ENCODE peak calls at places on chromosome 11, in five cellular contexts. C is A549, E is PC-9, G is heart left ventricle, Q is body of pancreas. P is an unnamed sample. For H3K4me1, the result is how much of the 10 kb centered on the place peaks cover.

GRCh38 chr11:1310772-1311468 is 1.5 kb upstream of the TOLLIP start:
- DNase-seq in C (no peak), E (no peak), G (no peak), Q (no peak), P (no peak)

GRCh38 chr11:1289211-1289935 is 20.1 kb downstream of the TOLLIP start:
- DNase-seq in C (no peak), E (no peak), G (peak), Q (no peak), P (no peak)

GRCh38 chr11:111762981-111763643 is 3.1 kb downstream of the PPP2R1B start:
- DNase-seq in C (no peak), E (no peak), G (no peak), Q (no peak), P (no peak)

GRCh38 chr11:69609351-69609750 is 31.6 kb upstream of the CCND1 start:
- DNase-seq in C (no peak), E (no peak), G (no peak), Q (no peak), P (no peak)

GRCh38 chr11:34302046-34302921 is 55.5 kb downstream of the ABTB2 start:
- DNase-seq in C (no peak), E (peak), G (no peak), Q (no peak), P (peak)

GRCh38 chr11:64582885-64583284 is 8.1 kb upstream of the SLC22A12 start:
- DNase-seq in C (no peak), E (no peak), G (no peak), Q (no peak), P (no peak)

GRCh38 chr11:122711362-122711761 is 55.8 kb downstream of the UBASH3B start:
- DNase-seq in C (no peak), E (no peak), G (no peak), Q (no peak), P (no peak)

GRCh38 chr11:13465909-13466371 is 2.9 kb upstream of the BTBD10 start:
- DNase-seq in C (peak), E (peak), G (no peak), Q (no peak), P (no peak)

GRCh38 chr11:114883472-114883871 is 205.1 kb downstream of the NXPE2 start:
- DNase-seq in C (no peak), E (no peak), G (peak), Q (no peak), P (peak)

GRCh38 chr11:108117746-108118371 is 3.5 kb upstream of the ACAT1 start:
- DNase-seq in C (peak), E (peak), G (no peak), Q (no peak), P (no peak)

GRCh38 chr11:82523141-82523540 is 210.5 kb downstream of the FAM181B start:
- DNase-seq in C (no peak), E (no peak), G (no peak), Q (no peak), P (no peak)

GRCh38 chr11:102625163-102625562 is at the start of gene MMP20:
- DNase-seq in C (no peak), E (no peak), G (no peak), Q (no peak), P (no peak)

GRCh38 chr11:72598901-72599300 is 75.3 kb downstream of the PDE2A start:
- DNase-seq in C (peak), E (no peak), G (peak), Q (peak), P (no peak)

GRCh38 chr11:128894685-128895084 is 3.5 kb downstream of the KCNJ5 start:
- DNase-seq in C (no peak), E (no peak), G (peak), Q (peak), P (peak)

GRCh38 chr11:100928426-100928825 is 201.2 kb downstream of the PGR start:
- DNase-seq in C (no peak), E (peak), G (no peak), Q (no peak), P (no peak)

GRCh38 chr11:119218141-119218878 is 12.2 kb downstream of the CBL start:
- DNase-seq in C (peak), E (peak), G (no peak), Q (no peak), P (no peak)

GRCh38 chr11:73949246-73949645 is 1.6 kb upstream of the DNAJB13 start:
- DNase-seq in C (no peak), E (peak), G (no peak), Q (no peak), P (no peak)

GRCh38 chr11:96061730-96062524 is 138.0 kb upstream of the MTMR2 start:
- DNase-seq in C (no peak), E (peak), G (no peak), Q (no peak), P (no peak)

GRCh38 chr11:13038366-13038765 is 29.2 kb downstream of the RASSF10 start:
- DNase-seq in C (no peak), E (no peak), G (no peak), Q (no peak), P (no peak)

GRCh38 chr11:118109231-118109630 is 22.5 kb upstream of the SMIM35 start:
- DNase-seq in C (no peak), E (no peak), G (peak), Q (no peak), P (no peak)

GRCh38 chr11:69272055-69272454 is 21.9 kb upstream of the MYEOV start:
- DNase-seq in C (no peak), E (no peak), G (no peak), Q (no peak), P (no peak)

GRCh38 chr11:61838501-61838900 is 10.4 kb downstream of the FADS2 start:
- DNase-seq in C (no peak), E (no peak), G (no peak), Q (no peak), P (no peak)

GRCh38 chr11:23359297-23359696 is 499.0 kb upstream of the CCDC179 start:
- DNase-seq in C (no peak), E (no peak), G (no peak), Q (peak), P (no peak)

GRCh38 chr11:117816151-117816741 is 8.3 kb downstream of the FXYD2 start:
- DNase-seq in C (peak), E (peak), G (peak), Q (peak), P (peak)

GRCh38 chr11:32090774-32091370 is at the start of gene RCN1:
- DNase-seq in C (peak), E (peak), G (peak), Q (peak), P (peak)

GRCh38 chr11:18578975-18579598 is 9.4 kb downstream of the UEVLD start:
- DNase-seq in C (peak), E (no peak), G (no peak), Q (no peak), P (no peak)

GRCh38 chr11:85628771-85629341 is 463 bp downstream of the TMEM126B start:
- DNase-seq in C (no peak), E (no peak), G (no peak), Q (no peak), P (no peak)

GRCh38 chr11:95985174-95985808 is 61.4 kb upstream of the MTMR2 start:
- DNase-seq in C (peak), E (peak), G (no peak), Q (no peak), P (no peak)

GRCh38 chr11:64990222-64990918 is 6.4 kb downstream of the BATF2 start:
- DNase-seq in C (no peak), E (no peak), G (peak), Q (no peak), P (peak)

GRCh38 chr11:115333951-115334350 is 170.3 kb downstream of the CADM1 start:
- DNase-seq in C (no peak), E (no peak), G (no peak), Q (no peak), P (no peak)

GRCh38 chr11:107898270-107898669 is 30.0 kb upstream of the RAB39A start:
- DNase-seq in C (peak), E (peak), G (no peak), Q (no peak), P (no peak)

GRCh38 chr11:121520243-121521144 is 67.7 kb upstream of the SORL1-AS1 start:
- DNase-seq in C (no peak), E (no peak), G (no peak), Q (no peak), P (no peak)

GRCh38 chr11:17693531-17693930 is 25.8 kb upstream of the MYOD1 start:
- DNase-seq in C (no peak), E (no peak), G (no peak), Q (no peak), P (no peak)

DNA sequence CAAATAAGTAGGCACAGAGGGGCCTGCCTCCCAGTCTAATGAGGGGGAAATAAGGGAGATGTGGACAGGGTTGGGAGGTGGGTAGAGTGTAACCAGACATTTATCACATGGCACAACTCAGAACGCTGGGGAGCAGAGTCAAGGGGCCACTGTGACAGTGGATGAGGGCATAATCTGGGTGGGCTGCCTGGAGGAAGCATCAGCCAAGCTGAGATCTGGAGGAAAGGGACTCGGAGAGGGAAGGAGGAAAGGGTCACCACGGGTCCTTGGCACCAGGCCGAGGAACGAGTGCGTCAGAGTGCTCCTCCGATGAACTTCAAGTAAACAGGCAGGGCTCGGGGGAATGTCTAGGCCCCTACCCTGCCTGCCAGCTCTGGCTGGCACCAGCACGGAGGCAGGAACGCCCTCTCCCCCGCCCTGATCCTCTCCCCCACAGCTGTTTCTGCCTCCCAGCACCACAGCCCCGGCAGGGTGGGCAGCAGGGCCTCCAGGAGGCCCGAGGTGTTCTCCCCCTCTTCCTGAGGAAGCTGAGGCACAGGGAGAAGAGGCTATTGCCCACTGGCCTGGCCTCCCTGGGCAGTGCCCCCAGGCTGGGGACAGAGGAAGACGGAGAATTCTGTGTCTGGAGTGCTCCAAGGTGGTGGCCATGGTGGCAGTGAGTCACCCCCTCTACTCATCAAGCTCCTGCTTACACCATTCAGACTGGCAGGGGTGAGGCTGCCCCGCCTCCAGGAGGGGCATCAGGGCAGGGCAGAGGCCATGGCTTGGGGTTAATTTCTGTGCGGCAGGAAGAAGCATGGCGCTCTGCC is 4.2 kb downstream of the ALDH3B1 start:
- DNase-seq in C (peak), E (peak), G (no peak), Q (no peak), P (peak)
- H3K4me1 ChIP-seq in C (half or more), E (half or more), G (under half), Q (half or more), P (under half)

GRCh38 chr11:27116684-27117083 is 76.1 kb downstream of the BBOX1 start:
- DNase-seq in C (no peak), E (no peak), G (no peak), Q (no peak), P (no peak)
- H3K27ac ChIP-seq in C (no peak), E (no peak), G (no peak), Q (no peak), P (no peak)

GRCh38 chr11:8092587-8093424 is 11.8 kb downstream of the TUB start:
- DNase-seq in C (peak), E (no peak), G (peak), Q (peak), P (peak)
- TF ChIP-seq CTCF in C (peak), E (peak), G (peak), Q (peak), P (peak)

DNA sequence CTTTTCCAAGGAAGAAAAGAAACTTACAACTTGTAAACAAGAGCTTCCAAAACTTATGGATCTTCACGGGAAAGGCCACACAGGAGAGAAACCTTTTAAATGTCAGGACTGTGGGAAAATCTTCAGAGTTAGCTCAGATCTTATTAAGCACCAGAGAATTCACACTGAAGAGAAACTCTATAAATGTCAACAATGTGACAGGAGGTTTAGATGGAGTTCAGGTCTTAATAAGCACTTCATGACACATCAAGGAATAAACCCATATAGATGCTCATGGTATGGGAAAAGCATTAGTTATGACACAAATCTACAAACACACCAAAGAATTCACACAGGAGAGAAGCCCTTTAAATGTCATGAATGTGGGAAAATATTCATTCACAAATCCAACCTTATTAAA is 32.4 kb downstream of the GAB2 start:
- DNase-seq in C (no peak), E (no peak), G (no peak), Q (no peak), P (no peak)
- H3K4me1 ChIP-seq in C (under half), E (under half), G (under half), Q (under half), P (under half)

GRCh38 chr11:75421902-75422247 is 11.1 kb downstream of the KLHL35 start:
- DNase-seq in C (no peak), E (no peak), G (no peak), Q (no peak), P (no peak)
- H3K27ac ChIP-seq in C (peak), E (peak), G (no peak), Q (peak), P (no peak)

DNA sequence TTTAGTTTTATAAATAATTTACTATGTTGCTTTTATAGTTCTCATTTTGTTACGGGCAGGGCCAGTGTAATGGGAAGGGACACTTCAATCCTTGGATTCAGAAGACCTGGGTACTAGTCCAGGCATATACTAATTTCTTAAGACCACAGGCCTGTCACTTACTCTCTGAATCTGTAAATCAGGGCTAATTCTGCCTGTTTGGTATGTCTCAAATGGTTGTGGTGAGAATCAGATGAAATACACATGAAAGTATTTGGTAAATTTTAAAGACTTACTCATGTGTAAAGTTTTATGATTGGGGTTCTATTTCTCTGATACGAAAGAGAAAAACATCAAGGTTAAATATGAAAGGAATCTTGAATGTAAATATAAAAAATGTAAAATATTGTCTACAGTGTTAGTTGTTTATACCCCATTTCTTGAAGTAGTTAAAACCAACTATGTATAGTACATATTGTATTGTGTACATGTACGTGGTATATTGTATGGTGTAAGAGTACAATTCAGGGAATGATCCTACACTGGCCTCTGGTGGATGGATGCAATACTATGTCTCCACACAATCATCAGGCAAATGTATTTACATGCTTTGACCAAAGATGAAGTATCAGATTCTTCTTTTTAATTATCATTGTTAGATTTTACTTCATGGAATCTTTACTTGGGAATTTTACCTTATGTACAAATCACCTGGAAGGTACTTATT is 24.5 kb upstream of the RAG2 start:
- DNase-seq in C (peak), E (peak), G (no peak), Q (no peak), P (peak)
- TF ChIP-seq CTCF in C (peak), E (peak), G (peak), Q (peak), P (peak)

GRCh38 chr11:130099356-130099755 is 29.7 kb downstream of the APLP2 start:
- DNase-seq in C (no peak), E (no peak), G (no peak), Q (no peak), P (peak)
- H3K4me1 ChIP-seq in C (under half), E (under half), G (under half), Q (under half), P (half or more)

P was measured in thyroid gland.